ENCODE peak calls at places on chromosomes 6 and 20, in six cellular contexts. One of them, this sample, is unnamed.

GRCh38 chr6:37631295-37631694 is 66.4 kb downstream of the MDGA1 start:
- DNase-seq in COR-L47: no peak
- DNase-seq in GM04503: no peak
- DNase-seq in HTR-8/SVneo: no peak
- DNase-seq in iPS DF 6.9: no peak
- DNase-seq in NCI-H460: no peak
- DNase-seq in this sample: no peak

GRCh38 chr6:52576392-52577021 is 353 bp downstream of the TRAM2 start:
- DNase-seq in iPS DF 6.9: no peak
- DNase-seq in NCI-H460: peak; percentile 48
- DNase-seq in GM04503: no peak
- DNase-seq in HTR-8/SVneo: peak; percentile 63
- DNase-seq in COR-L47: peak; percentile 39
- DNase-seq in this sample: peak; percentile 31

GRCh38 chr6:89371849-89372505 is 19.5 kb upstream of the UBE2J1 start:
- DNase-seq in HTR-8/SVneo: peak; percentile 66
- DNase-seq in COR-L47: no peak
- DNase-seq in GM04503: no peak
- DNase-seq in iPS DF 6.9: no peak
- DNase-seq in NCI-H460: peak; percentile 52
- DNase-seq in this sample: peak; percentile 62

GRCh38 chr6:11362481-11363018 is 130.1 kb upstream of the NEDD9 start:
- DNase-seq in HTR-8/SVneo: no peak
- DNase-seq in iPS DF 6.9: no peak
- DNase-seq in GM04503: no peak
- DNase-seq in NCI-H460: no peak
- DNase-seq in COR-L47: no peak
- DNase-seq in this sample: no peak

GRCh38 chr6:96836579-96837137 is 619 bp downstream of the GPR63 start:
- DNase-seq in NCI-H460: no peak
- DNase-seq in GM04503: no peak
- DNase-seq in HTR-8/SVneo: no peak
- DNase-seq in iPS DF 6.9: no peak
- DNase-seq in COR-L47: peak; percentile 12
- DNase-seq in this sample: no peak

GRCh38 chr20:5696011-5696559 is 54.1 kb upstream of the SHLD1 start:
- DNase-seq in COR-L47: no peak
- DNase-seq in iPS DF 6.9: no peak
- DNase-seq in GM04503: peak; percentile 30
- DNase-seq in HTR-8/SVneo: no peak
- DNase-seq in NCI-H460: no peak
- DNase-seq in this sample: no peak

GRCh38 chr6:73985891-73986290 is 289.9 kb downstream of the CD109 start:
- DNase-seq in HTR-8/SVneo: no peak
- DNase-seq in iPS DF 6.9: no peak
- DNase-seq in COR-L47: no peak
- DNase-seq in GM04503: peak; percentile 99
- DNase-seq in NCI-H460: no peak
- DNase-seq in this sample: no peak

GRCh38 chr6:4403828-4404227 is 268.5 kb upstream of the ECI2 start:
- DNase-seq in NCI-H460: no peak
- DNase-seq in COR-L47: no peak
- DNase-seq in HTR-8/SVneo: no peak
- DNase-seq in GM04503: no peak
- DNase-seq in iPS DF 6.9: no peak
- DNase-seq in this sample: no peak

GRCh38 chr6:26197736-26198625 is 110.8 kb downstream of the HFE start:
- DNase-seq in NCI-H460: no peak
- DNase-seq in COR-L47: peak; percentile 50
- DNase-seq in HTR-8/SVneo: no peak
- DNase-seq in iPS DF 6.9: no peak
- DNase-seq in GM04503: no peak
- DNase-seq in this sample: no peak

GRCh38 chr6:33962186-33962585 is 158.4 kb upstream of the MLN start:
- DNase-seq in GM04503: no peak
- DNase-seq in NCI-H460: no peak
- DNase-seq in HTR-8/SVneo: no peak
- DNase-seq in COR-L47: no peak
- DNase-seq in iPS DF 6.9: no peak
- DNase-seq in this sample: no peak

This sample was measured in activated T-helper 9 cell treated with anti-CD3 and anti-CD28 coated beads, Interleukin-2, amount 50 U/mL, for 16 hours.